ENCODE peak calls at places on chromosome 13, in five cellular contexts. X is mammary epithelial cell; P is CD8-positive, alpha-beta T cell; O is cardiac fibroblast; D is left lung. L is an unnamed sample.

GRCh38 chr13:32415019-32415418 is 12.9 kb downstream of the N4BP2L1 start:
- DNase-seq in X (no peak), P (no peak), O (peak), D (no peak), L (no peak)

GRCh38 chr13:85441975-85442374 is 357.2 kb downstream of the SLITRK6 start:
- DNase-seq in D (no peak), P (no peak), X (no peak), O (no peak), L (no peak)

GRCh38 chr13:101757446-101758039 is 305.1 kb downstream of the ITGBL1 start:
- DNase-seq in X (peak), O (peak), D (no peak), P (no peak), L (peak)

GRCh38 chr13:79646880-79647279 is 165.9 kb downstream of the NDFIP2 start:
- DNase-seq in X (no peak), P (no peak), O (no peak), D (no peak), L (no peak)

GRCh38 chr13:67077132-67077531 is 153.0 kb downstream of the PCDH9 start:
- DNase-seq in O (no peak), P (no peak), X (no peak), D (no peak), L (no peak)

GRCh38 chr13:26784704-26785639 is 24.4 kb upstream of the GPR12 start:
- DNase-seq in P (no peak), D (no peak), X (no peak), O (no peak), L (no peak)

GRCh38 chr13:73307481-73307880 is 248.7 kb downstream of the KLF5 start:
- DNase-seq in P (no peak), X (no peak), O (no peak), D (no peak), L (no peak)

GRCh38 chr13:22883961-22884360 is 296.8 kb upstream of the SGCG start:
- DNase-seq in P (no peak), D (no peak), X (no peak), O (no peak), L (no peak)

GRCh38 chr13:112442483-112443090 is 66.4 kb downstream of the SPACA7 start:
- DNase-seq in X (peak), D (no peak), O (no peak), P (no peak), L (peak)

GRCh38 chr13:57286511-57287098 is 119.6 kb downstream of the PRR20E start:
- DNase-seq in O (no peak), X (no peak), D (no peak), P (no peak), L (no peak)

DNA sequence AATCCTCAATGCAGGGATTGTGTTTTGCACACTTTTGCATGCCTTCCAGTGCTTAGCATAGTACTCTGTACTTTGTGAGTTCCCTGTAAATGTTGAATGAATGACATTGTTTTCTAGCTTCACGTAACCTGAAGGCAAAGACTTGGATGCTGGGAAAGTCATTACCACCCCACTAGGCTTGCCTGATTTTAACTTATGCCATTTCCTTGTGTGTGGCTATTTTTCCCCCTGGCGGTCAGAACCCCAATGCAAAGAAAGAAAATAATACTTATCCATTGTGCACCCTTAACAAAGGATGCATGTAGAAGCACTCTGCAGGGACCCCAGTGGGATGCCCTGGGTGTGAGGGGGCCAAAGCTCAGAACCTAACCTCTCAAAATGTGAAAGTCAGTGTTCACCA is 1.2 kb upstream of the ENOX1 start:
- DNase-seq in O (peak), D (no peak), P (no peak), X (no peak), L (peak)
- H3K4me3 ChIP-seq in O (no peak), D (no peak), P (no peak), X (no peak), L (peak)

GRCh38 chr13:50229935-50230334 is 214.7 kb downstream of the KCNRG start:
- DNase-seq in D (no peak), O (no peak), P (no peak), X (no peak), L (peak)
- H3K4me3 ChIP-seq in D (no peak), O (no peak), P (no peak), X (no peak), L (no peak)

DNA sequence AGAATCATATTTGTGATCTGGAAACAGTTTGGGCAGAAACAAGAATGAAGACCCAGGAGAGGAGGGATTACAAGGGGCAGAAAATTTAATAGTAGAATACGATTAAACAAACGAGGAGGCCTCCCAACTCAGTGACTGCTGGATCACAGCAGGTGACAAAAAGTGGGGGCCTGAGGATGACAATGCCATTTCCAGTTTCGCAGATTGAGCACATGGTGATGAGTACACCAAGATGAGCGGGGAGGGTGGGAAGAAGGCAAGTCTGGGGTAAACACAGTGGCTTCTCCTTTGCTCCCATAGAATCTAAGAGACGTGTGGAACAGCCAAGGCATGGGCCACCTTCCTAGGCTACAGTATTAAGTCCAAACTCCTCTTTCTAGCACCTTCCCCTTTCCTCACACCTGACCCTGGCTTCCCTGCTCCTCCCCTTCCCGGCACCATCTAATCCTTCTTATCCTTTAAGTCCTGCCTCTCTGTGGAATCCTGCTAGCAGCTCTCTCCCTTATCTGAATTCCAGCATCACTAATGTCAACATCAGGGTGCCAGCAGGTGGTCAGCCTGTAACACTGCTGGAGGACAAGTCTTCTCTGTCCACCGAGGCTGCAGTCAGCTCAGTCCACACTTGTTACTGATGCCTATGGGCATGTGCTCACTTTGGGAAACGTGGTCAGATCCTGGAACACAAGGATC is 13.5 kb downstream of the ATP7B start:
- DNase-seq in O (no peak), D (no peak), X (no peak), P (no peak), L (no peak)
- H3K4me3 ChIP-seq in O (no peak), D (no peak), X (no peak), P (no peak), L (no peak)

DNA sequence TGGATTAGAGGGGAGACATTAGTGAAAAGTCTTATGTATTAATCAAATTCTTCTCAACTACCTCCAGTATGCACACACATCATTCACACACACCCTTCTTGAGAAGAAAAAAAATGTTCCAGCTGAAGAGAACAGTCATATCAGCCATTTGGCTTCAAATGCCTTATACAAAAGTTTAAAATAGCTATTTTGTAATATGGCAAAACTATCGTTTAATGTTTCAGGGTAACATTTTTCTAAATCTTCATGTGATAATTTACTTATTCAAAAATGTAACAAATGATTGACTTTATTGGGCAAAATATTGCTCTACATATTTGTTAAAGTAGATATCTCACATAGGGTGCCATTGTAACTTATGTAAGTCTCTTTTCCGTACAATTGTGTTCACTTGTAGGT is 13.5 kb downstream of the ZIC2 start:
- DNase-seq in P (no peak), D (no peak), X (no peak), O (no peak), L (no peak)
- H3K4me3 ChIP-seq in P (no peak), D (no peak), X (no peak), O (no peak), L (no peak)

GRCh38 chr13:100520936-100521765 is 67.4 kb downstream of the GGACT start:
- DNase-seq in D (no peak), O (no peak), P (no peak), X (no peak), L (no peak)
- H3K4me3 ChIP-seq in D (no peak), O (no peak), P (no peak), X (no peak), L (no peak)

GRCh38 chr13:71864094-71864980 is 2.7 kb downstream of the DACH1 start:
- DNase-seq in D (peak), X (peak), P (no peak), O (peak), L (peak)

GRCh38 chr13:71864981-71865857 is 1.8 kb downstream of the DACH1 start:
- DNase-seq in O (no peak), P (no peak), D (peak), X (peak), L (peak)

GRCh38 chr13:71865858-71866172 is 1.2 kb downstream of the DACH1 start:
- DNase-seq in X (no peak), D (no peak), P (no peak), O (peak), L (peak)

GRCh38 chr13:71861769-71862168 is 5.2 kb downstream of the DACH1 start:
- DNase-seq in D (no peak), O (no peak), X (no peak), P (no peak), L (no peak)

DNA sequence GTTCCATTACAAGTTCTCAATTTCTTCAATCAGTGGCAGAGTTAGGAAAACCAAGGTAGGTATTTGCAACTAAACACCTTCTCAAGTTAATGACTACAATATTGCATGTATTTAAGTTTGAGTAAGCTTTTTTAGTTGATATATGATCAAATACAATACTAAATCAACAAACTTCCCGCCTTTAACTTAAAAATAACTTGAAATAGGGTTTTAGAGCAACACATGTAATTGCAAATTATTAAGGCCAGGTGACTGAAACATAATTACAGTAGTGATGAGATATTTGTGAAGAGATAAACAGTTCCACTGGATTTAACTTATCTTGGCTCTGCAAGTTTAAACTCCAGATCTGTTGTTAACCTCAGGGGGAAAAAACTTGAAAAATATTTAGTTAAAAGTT is 3.8 kb downstream of the DACH1 start:
- DNase-seq in O (no peak), X (no peak), D (no peak), P (no peak), L (no peak)
- H3K4me3 ChIP-seq in O (no peak), X (no peak), D (no peak), P (no peak), L (no peak)

GRCh38 chr13:39892731-39893293 is 237.3 kb downstream of the COG6 start:
- DNase-seq in D (no peak), O (peak), X (no peak), P (no peak), L (no peak)
- H3K4me3 ChIP-seq in D (no peak), O (no peak), X (no peak), P (no peak), L (no peak)

GRCh38 chr13:111178417-111178816 is 63.3 kb downstream of the ARHGEF7 start:
- DNase-seq in D (no peak), O (no peak), X (no peak), P (no peak), L (peak)

GRCh38 chr13:111181977-111182376 is 66.9 kb downstream of the ARHGEF7 start:
- DNase-seq in D (no peak), O (no peak), X (no peak), P (no peak), L (no peak)

GRCh38 chr13:111177081-111177711 is 62.1 kb downstream of the ARHGEF7 start:
- DNase-seq in P (peak), X (peak), O (peak), D (no peak), L (peak)

GRCh38 chr13:111177803-111178389 is 62.8 kb downstream of the ARHGEF7 start:
- DNase-seq in P (no peak), D (no peak), O (peak), X (peak), L (peak)

DNA sequence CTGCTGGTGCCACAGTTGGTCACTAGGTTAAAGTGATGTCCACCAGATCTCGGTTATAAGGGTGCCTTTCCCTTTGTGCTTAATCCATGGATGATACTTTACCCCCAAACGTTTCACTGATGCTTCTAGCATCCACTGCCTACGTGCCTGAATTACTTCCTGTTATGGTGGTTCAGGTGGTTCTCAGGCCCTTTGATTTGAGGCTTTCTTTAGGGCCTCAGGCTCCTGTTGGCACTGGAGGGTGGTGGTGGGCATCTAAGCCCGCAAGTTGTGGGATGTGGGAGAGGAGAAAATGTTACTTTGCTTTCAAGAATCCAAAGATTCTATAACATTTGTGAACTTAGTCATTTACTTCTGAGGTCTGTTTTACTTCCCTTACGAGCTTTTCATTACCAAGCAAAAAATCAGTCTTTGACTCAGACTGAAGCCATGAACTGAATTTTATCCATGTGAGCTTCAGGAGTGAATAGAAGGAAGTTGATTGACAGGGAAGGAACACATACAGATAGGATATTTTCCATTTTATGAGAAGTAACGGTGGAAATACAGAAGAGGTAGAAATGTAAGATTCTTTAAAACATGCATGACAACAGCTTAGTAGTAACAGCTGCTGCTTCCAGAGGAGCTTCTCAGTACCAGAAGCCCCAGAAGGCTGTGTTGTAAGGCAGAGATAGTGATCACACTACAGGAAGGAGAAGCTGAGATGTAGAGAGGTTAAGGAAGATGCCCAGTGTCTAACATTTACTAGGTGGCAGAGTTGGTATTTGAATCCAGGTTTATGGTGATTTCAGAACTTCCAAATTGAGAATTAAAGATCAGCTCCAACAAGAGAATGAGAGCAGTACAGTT is 65.0 kb downstream of the ARHGEF7 start:
- DNase-seq in P (no peak), X (no peak), D (no peak), O (no peak), L (no peak)
- H3K4me3 ChIP-seq in P (no peak), X (no peak), D (no peak), O (no peak), L (no peak)

DNA sequence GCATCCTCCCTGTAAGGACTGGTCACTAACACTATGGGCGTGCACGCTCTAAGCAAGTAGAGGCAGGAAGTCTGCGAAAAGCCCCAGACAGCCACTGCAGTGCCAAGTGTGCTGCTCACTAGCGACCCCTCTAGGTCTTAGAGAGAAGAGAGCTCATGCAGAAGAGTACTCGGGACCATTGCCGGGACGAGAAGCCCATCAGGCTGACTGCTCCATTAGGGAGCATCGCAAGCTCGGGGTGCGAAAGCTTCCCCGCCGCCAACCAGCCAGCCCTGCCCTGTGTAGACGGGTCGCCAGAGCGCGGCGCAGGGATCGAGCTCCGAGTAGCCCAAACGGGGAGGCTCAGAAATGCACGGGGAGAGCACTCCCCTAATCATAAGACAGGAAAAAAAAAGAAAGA is 16.6 kb downstream of the POU4F1 start:
- DNase-seq in X (no peak), D (no peak), P (no peak), O (no peak), L (no peak)
- H3K4me3 ChIP-seq in X (no peak), D (no peak), P (no peak), O (no peak), L (no peak)

GRCh38 chr13:41019027-41019487 is at the start of gene ELF1:
- DNase-seq in D (peak), X (peak), P (peak), O (peak), L (peak)
- H3K4me3 ChIP-seq in D (peak), X (peak), P (peak), O (peak), L (no peak)

L was measured in fibroblast of lung.